ENCODE peak calls at places on chromosomes 16 and 17, in eight cellular contexts. One of them, this sample, is unnamed.

GRCh38 chr17:43200127-43200526 is 11.5 kb upstream of the TMEM106A start:
- DNase-seq in activated naive CD8-positive, alpha-beta T cell treated with anti-CD3 and anti-CD28 coated beads, Interleukin-2, amount 50 U/mL, for 24 hours: no peak
- DNase-seq in effector CD4-positive, alpha-beta T cell: no peak
- DNase-seq in A673: peak
- DNase-seq in activated naive CD4-positive, alpha-beta T cell treated with Interleukin-2 at 50 U/mL for 16 hours: no peak
- DNase-seq in stimulated activated CD8-positive, alpha-beta memory T cell treated with anti-CD3 and anti-CD28 coated beads, Interleukin-7, amount 100 ng/mL, for 1 hour: no peak
- DNase-seq in stimulated activated CD4-positive, alpha-beta T cell treated with anti-CD3 and anti-CD28 coated beads, Interleukin-4, amount 100 ng/mL, for 4 hours: no peak
- DNase-seq in MM.1S: no peak
- DNase-seq in this sample: no peak

GRCh38 chr17:62916684-62917571 is 49.1 kb upstream of the TANC2 start:
- DNase-seq in A673: no peak
- DNase-seq in effector CD4-positive, alpha-beta T cell: no peak
- DNase-seq in stimulated activated CD4-positive, alpha-beta T cell treated with anti-CD3 and anti-CD28 coated beads, Interleukin-4, amount 100 ng/mL, for 4 hours: no peak
- DNase-seq in activated naive CD8-positive, alpha-beta T cell treated with anti-CD3 and anti-CD28 coated beads, Interleukin-2, amount 50 U/mL, for 24 hours: no peak
- DNase-seq in MM.1S: no peak
- DNase-seq in activated naive CD4-positive, alpha-beta T cell treated with Interleukin-2 at 50 U/mL for 16 hours: no peak
- DNase-seq in stimulated activated CD8-positive, alpha-beta memory T cell treated with anti-CD3 and anti-CD28 coated beads, Interleukin-7, amount 100 ng/mL, for 1 hour: no peak
- DNase-seq in this sample: no peak

GRCh38 chr17:327296-327695 is 25.3 kb downstream of the RPH3AL start:
- DNase-seq in stimulated activated CD4-positive, alpha-beta T cell treated with anti-CD3 and anti-CD28 coated beads, Interleukin-4, amount 100 ng/mL, for 4 hours: no peak
- DNase-seq in activated naive CD8-positive, alpha-beta T cell treated with anti-CD3 and anti-CD28 coated beads, Interleukin-2, amount 50 U/mL, for 24 hours: no peak
- DNase-seq in A673: no peak
- DNase-seq in stimulated activated CD8-positive, alpha-beta memory T cell treated with anti-CD3 and anti-CD28 coated beads, Interleukin-7, amount 100 ng/mL, for 1 hour: no peak
- DNase-seq in activated naive CD4-positive, alpha-beta T cell treated with Interleukin-2 at 50 U/mL for 16 hours: no peak
- DNase-seq in effector CD4-positive, alpha-beta T cell: no peak
- DNase-seq in MM.1S: no peak
- DNase-seq in this sample: no peak

GRCh38 chr17:76578376-76578775 is 7.3 kb downstream of the ST6GALNAC2 start:
- DNase-seq in activated naive CD8-positive, alpha-beta T cell treated with anti-CD3 and anti-CD28 coated beads, Interleukin-2, amount 50 U/mL, for 24 hours: no peak
- DNase-seq in A673: no peak
- DNase-seq in stimulated activated CD4-positive, alpha-beta T cell treated with anti-CD3 and anti-CD28 coated beads, Interleukin-4, amount 100 ng/mL, for 4 hours: no peak
- DNase-seq in effector CD4-positive, alpha-beta T cell: no peak
- DNase-seq in MM.1S: no peak
- DNase-seq in activated naive CD4-positive, alpha-beta T cell treated with Interleukin-2 at 50 U/mL for 16 hours: no peak
- DNase-seq in stimulated activated CD8-positive, alpha-beta memory T cell treated with anti-CD3 and anti-CD28 coated beads, Interleukin-7, amount 100 ng/mL, for 1 hour: no peak
- DNase-seq in this sample: no peak

GRCh38 chr17:64320613-64321553 is 57.8 kb upstream of the TEX2 start:
- DNase-seq in activated naive CD4-positive, alpha-beta T cell treated with Interleukin-2 at 50 U/mL for 16 hours: peak
- DNase-seq in effector CD4-positive, alpha-beta T cell: peak
- DNase-seq in A673: peak
- DNase-seq in stimulated activated CD8-positive, alpha-beta memory T cell treated with anti-CD3 and anti-CD28 coated beads, Interleukin-7, amount 100 ng/mL, for 1 hour: peak
- DNase-seq in stimulated activated CD4-positive, alpha-beta T cell treated with anti-CD3 and anti-CD28 coated beads, Interleukin-4, amount 100 ng/mL, for 4 hours: peak
- DNase-seq in activated naive CD8-positive, alpha-beta T cell treated with anti-CD3 and anti-CD28 coated beads, Interleukin-2, amount 50 U/mL, for 24 hours: peak
- DNase-seq in MM.1S: peak
- DNase-seq in this sample: peak

GRCh38 chr16:49469930-49470451 is 96.4 kb downstream of the C16orf78 start:
- DNase-seq in MM.1S: no peak
- DNase-seq in activated naive CD4-positive, alpha-beta T cell treated with Interleukin-2 at 50 U/mL for 16 hours: no peak
- DNase-seq in A673: no peak
- DNase-seq in activated naive CD8-positive, alpha-beta T cell treated with anti-CD3 and anti-CD28 coated beads, Interleukin-2, amount 50 U/mL, for 24 hours: no peak
- DNase-seq in effector CD4-positive, alpha-beta T cell: no peak
- DNase-seq in stimulated activated CD8-positive, alpha-beta memory T cell treated with anti-CD3 and anti-CD28 coated beads, Interleukin-7, amount 100 ng/mL, for 1 hour: no peak
- DNase-seq in stimulated activated CD4-positive, alpha-beta T cell treated with anti-CD3 and anti-CD28 coated beads, Interleukin-4, amount 100 ng/mL, for 4 hours: no peak
- DNase-seq in this sample: no peak

GRCh38 chr16:53510704-53511070 is 7.7 kb upstream of the AKTIP start:
- DNase-seq in MM.1S: no peak
- DNase-seq in activated naive CD4-positive, alpha-beta T cell treated with Interleukin-2 at 50 U/mL for 16 hours: no peak
- DNase-seq in activated naive CD8-positive, alpha-beta T cell treated with anti-CD3 and anti-CD28 coated beads, Interleukin-2, amount 50 U/mL, for 24 hours: no peak
- DNase-seq in A673: no peak
- DNase-seq in effector CD4-positive, alpha-beta T cell: no peak
- DNase-seq in stimulated activated CD4-positive, alpha-beta T cell treated with anti-CD3 and anti-CD28 coated beads, Interleukin-4, amount 100 ng/mL, for 4 hours: no peak
- DNase-seq in stimulated activated CD8-positive, alpha-beta memory T cell treated with anti-CD3 and anti-CD28 coated beads, Interleukin-7, amount 100 ng/mL, for 1 hour: no peak
- DNase-seq in this sample: no peak

GRCh38 chr17:27630607-27631408 is at the start of gene LGALS9:
- DNase-seq in effector CD4-positive, alpha-beta T cell: no peak
- DNase-seq in A673: no peak
- DNase-seq in activated naive CD8-positive, alpha-beta T cell treated with anti-CD3 and anti-CD28 coated beads, Interleukin-2, amount 50 U/mL, for 24 hours: peak
- DNase-seq in stimulated activated CD8-positive, alpha-beta memory T cell treated with anti-CD3 and anti-CD28 coated beads, Interleukin-7, amount 100 ng/mL, for 1 hour: peak
- DNase-seq in MM.1S: no peak
- DNase-seq in stimulated activated CD4-positive, alpha-beta T cell treated with anti-CD3 and anti-CD28 coated beads, Interleukin-4, amount 100 ng/mL, for 4 hours: peak
- DNase-seq in activated naive CD4-positive, alpha-beta T cell treated with Interleukin-2 at 50 U/mL for 16 hours: peak
- DNase-seq in this sample: no peak

GRCh38 chr16:54501797-54502196 is 215.2 kb upstream of the IRX3 start:
- DNase-seq in stimulated activated CD4-positive, alpha-beta T cell treated with anti-CD3 and anti-CD28 coated beads, Interleukin-4, amount 100 ng/mL, for 4 hours: no peak
- DNase-seq in activated naive CD8-positive, alpha-beta T cell treated with anti-CD3 and anti-CD28 coated beads, Interleukin-2, amount 50 U/mL, for 24 hours: no peak
- DNase-seq in stimulated activated CD8-positive, alpha-beta memory T cell treated with anti-CD3 and anti-CD28 coated beads, Interleukin-7, amount 100 ng/mL, for 1 hour: no peak
- DNase-seq in effector CD4-positive, alpha-beta T cell: no peak
- DNase-seq in MM.1S: no peak
- DNase-seq in A673: no peak
- DNase-seq in activated naive CD4-positive, alpha-beta T cell treated with Interleukin-2 at 50 U/mL for 16 hours: no peak
- DNase-seq in this sample: no peak

GRCh38 chr16:85392756-85393673 is 220.1 kb upstream of the GSE1 start:
- DNase-seq in stimulated activated CD4-positive, alpha-beta T cell treated with anti-CD3 and anti-CD28 coated beads, Interleukin-4, amount 100 ng/mL, for 4 hours: no peak
- DNase-seq in MM.1S: no peak
- DNase-seq in stimulated activated CD8-positive, alpha-beta memory T cell treated with anti-CD3 and anti-CD28 coated beads, Interleukin-7, amount 100 ng/mL, for 1 hour: no peak
- DNase-seq in activated naive CD8-positive, alpha-beta T cell treated with anti-CD3 and anti-CD28 coated beads, Interleukin-2, amount 50 U/mL, for 24 hours: no peak
- DNase-seq in A673: no peak
- DNase-seq in effector CD4-positive, alpha-beta T cell: no peak
- DNase-seq in activated naive CD4-positive, alpha-beta T cell treated with Interleukin-2 at 50 U/mL for 16 hours: no peak
- DNase-seq in this sample: no peak

GRCh38 chr16:72092832-72093447 is 480 bp downstream of the TXNL4B start:
- DNase-seq in effector CD4-positive, alpha-beta T cell: no peak
- DNase-seq in stimulated activated CD4-positive, alpha-beta T cell treated with anti-CD3 and anti-CD28 coated beads, Interleukin-4, amount 100 ng/mL, for 4 hours: no peak
- DNase-seq in activated naive CD8-positive, alpha-beta T cell treated with anti-CD3 and anti-CD28 coated beads, Interleukin-2, amount 50 U/mL, for 24 hours: peak
- DNase-seq in A673: peak
- DNase-seq in activated naive CD4-positive, alpha-beta T cell treated with Interleukin-2 at 50 U/mL for 16 hours: no peak
- DNase-seq in MM.1S: peak
- DNase-seq in stimulated activated CD8-positive, alpha-beta memory T cell treated with anti-CD3 and anti-CD28 coated beads, Interleukin-7, amount 100 ng/mL, for 1 hour: no peak
- DNase-seq in this sample: no peak

GRCh38 chr16:12573300-12573699 is 230.4 kb downstream of the CPPED1 start:
- DNase-seq in stimulated activated CD8-positive, alpha-beta memory T cell treated with anti-CD3 and anti-CD28 coated beads, Interleukin-7, amount 100 ng/mL, for 1 hour: no peak
- DNase-seq in activated naive CD8-positive, alpha-beta T cell treated with anti-CD3 and anti-CD28 coated beads, Interleukin-2, amount 50 U/mL, for 24 hours: no peak
- DNase-seq in MM.1S: no peak
- DNase-seq in A673: no peak
- DNase-seq in stimulated activated CD4-positive, alpha-beta T cell treated with anti-CD3 and anti-CD28 coated beads, Interleukin-4, amount 100 ng/mL, for 4 hours: no peak
- DNase-seq in effector CD4-positive, alpha-beta T cell: no peak
- DNase-seq in activated naive CD4-positive, alpha-beta T cell treated with Interleukin-2 at 50 U/mL for 16 hours: no peak
- DNase-seq in this sample: no peak

GRCh38 chr17:76251478-76252039 is 11.3 kb upstream of the RNF157 start:
- DNase-seq in MM.1S: no peak
- DNase-seq in activated naive CD8-positive, alpha-beta T cell treated with anti-CD3 and anti-CD28 coated beads, Interleukin-2, amount 50 U/mL, for 24 hours: no peak
- DNase-seq in activated naive CD4-positive, alpha-beta T cell treated with Interleukin-2 at 50 U/mL for 16 hours: no peak
- DNase-seq in A673: no peak
- DNase-seq in stimulated activated CD8-positive, alpha-beta memory T cell treated with anti-CD3 and anti-CD28 coated beads, Interleukin-7, amount 100 ng/mL, for 1 hour: no peak
- DNase-seq in effector CD4-positive, alpha-beta T cell: no peak
- DNase-seq in stimulated activated CD4-positive, alpha-beta T cell treated with anti-CD3 and anti-CD28 coated beads, Interleukin-4, amount 100 ng/mL, for 4 hours: no peak
- DNase-seq in this sample: no peak

GRCh38 chr17:29086628-29087332 is 43.8 kb downstream of the PIPOX start:
- DNase-seq in stimulated activated CD4-positive, alpha-beta T cell treated with anti-CD3 and anti-CD28 coated beads, Interleukin-4, amount 100 ng/mL, for 4 hours: no peak
- DNase-seq in effector CD4-positive, alpha-beta T cell: no peak
- DNase-seq in stimulated activated CD8-positive, alpha-beta memory T cell treated with anti-CD3 and anti-CD28 coated beads, Interleukin-7, amount 100 ng/mL, for 1 hour: no peak
- DNase-seq in activated naive CD8-positive, alpha-beta T cell treated with anti-CD3 and anti-CD28 coated beads, Interleukin-2, amount 50 U/mL, for 24 hours: no peak
- DNase-seq in activated naive CD4-positive, alpha-beta T cell treated with Interleukin-2 at 50 U/mL for 16 hours: no peak
- DNase-seq in MM.1S: no peak
- DNase-seq in A673: no peak
- DNase-seq in this sample: no peak

GRCh38 chr16:14302031-14302398 is 230.9 kb downstream of the MRTFB start:
- DNase-seq in effector CD4-positive, alpha-beta T cell: no peak
- DNase-seq in activated naive CD4-positive, alpha-beta T cell treated with Interleukin-2 at 50 U/mL for 16 hours: peak
- DNase-seq in MM.1S: peak
- DNase-seq in activated naive CD8-positive, alpha-beta T cell treated with anti-CD3 and anti-CD28 coated beads, Interleukin-2, amount 50 U/mL, for 24 hours: no peak
- DNase-seq in stimulated activated CD8-positive, alpha-beta memory T cell treated with anti-CD3 and anti-CD28 coated beads, Interleukin-7, amount 100 ng/mL, for 1 hour: no peak
- DNase-seq in stimulated activated CD4-positive, alpha-beta T cell treated with anti-CD3 and anti-CD28 coated beads, Interleukin-4, amount 100 ng/mL, for 4 hours: no peak
- DNase-seq in A673: no peak
- DNase-seq in this sample: no peak

GRCh38 chr16:82957212-82957611 is 330.4 kb downstream of the CDH13 start:
- DNase-seq in stimulated activated CD4-positive, alpha-beta T cell treated with anti-CD3 and anti-CD28 coated beads, Interleukin-4, amount 100 ng/mL, for 4 hours: no peak
- DNase-seq in activated naive CD8-positive, alpha-beta T cell treated with anti-CD3 and anti-CD28 coated beads, Interleukin-2, amount 50 U/mL, for 24 hours: no peak
- DNase-seq in A673: no peak
- DNase-seq in effector CD4-positive, alpha-beta T cell: no peak
- DNase-seq in stimulated activated CD8-positive, alpha-beta memory T cell treated with anti-CD3 and anti-CD28 coated beads, Interleukin-7, amount 100 ng/mL, for 1 hour: no peak
- DNase-seq in activated naive CD4-positive, alpha-beta T cell treated with Interleukin-2 at 50 U/mL for 16 hours: no peak
- DNase-seq in MM.1S: no peak
- DNase-seq in this sample: no peak

GRCh38 chr17:40541873-40542561 is 23.3 kb downstream of the CCR7 start:
- DNase-seq in activated naive CD8-positive, alpha-beta T cell treated with anti-CD3 and anti-CD28 coated beads, Interleukin-2, amount 50 U/mL, for 24 hours: peak
- DNase-seq in effector CD4-positive, alpha-beta T cell: no peak
- DNase-seq in stimulated activated CD4-positive, alpha-beta T cell treated with anti-CD3 and anti-CD28 coated beads, Interleukin-4, amount 100 ng/mL, for 4 hours: no peak
- DNase-seq in activated naive CD4-positive, alpha-beta T cell treated with Interleukin-2 at 50 U/mL for 16 hours: no peak
- DNase-seq in MM.1S: no peak
- DNase-seq in stimulated activated CD8-positive, alpha-beta memory T cell treated with anti-CD3 and anti-CD28 coated beads, Interleukin-7, amount 100 ng/mL, for 1 hour: no peak
- DNase-seq in A673: no peak
- DNase-seq in this sample: no peak

GRCh38 chr16:62903961-62904502 is 867.8 kb upstream of the CDH8 start:
- DNase-seq in effector CD4-positive, alpha-beta T cell: no peak
- DNase-seq in activated naive CD4-positive, alpha-beta T cell treated with Interleukin-2 at 50 U/mL for 16 hours: no peak
- DNase-seq in stimulated activated CD4-positive, alpha-beta T cell treated with anti-CD3 and anti-CD28 coated beads, Interleukin-4, amount 100 ng/mL, for 4 hours: no peak
- DNase-seq in activated naive CD8-positive, alpha-beta T cell treated with anti-CD3 and anti-CD28 coated beads, Interleukin-2, amount 50 U/mL, for 24 hours: no peak
- DNase-seq in stimulated activated CD8-positive, alpha-beta memory T cell treated with anti-CD3 and anti-CD28 coated beads, Interleukin-7, amount 100 ng/mL, for 1 hour: no peak
- DNase-seq in MM.1S: no peak
- DNase-seq in A673: no peak
- DNase-seq in this sample: no peak

GRCh38 chr16:70725024-70725911 is 39.4 kb upstream of the MTSS2 start:
- DNase-seq in activated naive CD4-positive, alpha-beta T cell treated with Interleukin-2 at 50 U/mL for 16 hours: no peak
- DNase-seq in MM.1S: no peak
- DNase-seq in A673: no peak
- DNase-seq in effector CD4-positive, alpha-beta T cell: no peak
- DNase-seq in activated naive CD8-positive, alpha-beta T cell treated with anti-CD3 and anti-CD28 coated beads, Interleukin-2, amount 50 U/mL, for 24 hours: no peak
- DNase-seq in stimulated activated CD4-positive, alpha-beta T cell treated with anti-CD3 and anti-CD28 coated beads, Interleukin-4, amount 100 ng/mL, for 4 hours: no peak
- DNase-seq in stimulated activated CD8-positive, alpha-beta memory T cell treated with anti-CD3 and anti-CD28 coated beads, Interleukin-7, amount 100 ng/mL, for 1 hour: no peak
- DNase-seq in this sample: no peak

GRCh38 chr17:38561416-38562214 is 44.1 kb downstream of the SRCIN1 start:
- DNase-seq in A673: no peak
- DNase-seq in effector CD4-positive, alpha-beta T cell: no peak
- DNase-seq in activated naive CD4-positive, alpha-beta T cell treated with Interleukin-2 at 50 U/mL for 16 hours: no peak
- DNase-seq in stimulated activated CD8-positive, alpha-beta memory T cell treated with anti-CD3 and anti-CD28 coated beads, Interleukin-7, amount 100 ng/mL, for 1 hour: no peak
- DNase-seq in activated naive CD8-positive, alpha-beta T cell treated with anti-CD3 and anti-CD28 coated beads, Interleukin-2, amount 50 U/mL, for 24 hours: no peak
- DNase-seq in stimulated activated CD4-positive, alpha-beta T cell treated with anti-CD3 and anti-CD28 coated beads, Interleukin-4, amount 100 ng/mL, for 4 hours: no peak
- DNase-seq in MM.1S: no peak
- DNase-seq in this sample: no peak

GRCh38 chr16:86574646-86575045 is 3.7 kb upstream of the FOXL1 start:
- DNase-seq in activated naive CD4-positive, alpha-beta T cell treated with Interleukin-2 at 50 U/mL for 16 hours: no peak
- DNase-seq in activated naive CD8-positive, alpha-beta T cell treated with anti-CD3 and anti-CD28 coated beads, Interleukin-2, amount 50 U/mL, for 24 hours: no peak
- DNase-seq in stimulated activated CD8-positive, alpha-beta memory T cell treated with anti-CD3 and anti-CD28 coated beads, Interleukin-7, amount 100 ng/mL, for 1 hour: no peak
- DNase-seq in A673: no peak
- DNase-seq in effector CD4-positive, alpha-beta T cell: no peak
- DNase-seq in MM.1S: no peak
- DNase-seq in stimulated activated CD4-positive, alpha-beta T cell treated with anti-CD3 and anti-CD28 coated beads, Interleukin-4, amount 100 ng/mL, for 4 hours: no peak
- DNase-seq in this sample: no peak

GRCh38 chr16:28098171-28098958 is 34.9 kb upstream of the GSG1L start:
- DNase-seq in A673: no peak
- DNase-seq in MM.1S: no peak
- DNase-seq in stimulated activated CD8-positive, alpha-beta memory T cell treated with anti-CD3 and anti-CD28 coated beads, Interleukin-7, amount 100 ng/mL, for 1 hour: no peak
- DNase-seq in effector CD4-positive, alpha-beta T cell: no peak
- DNase-seq in activated naive CD4-positive, alpha-beta T cell treated with Interleukin-2 at 50 U/mL for 16 hours: no peak
- DNase-seq in stimulated activated CD4-positive, alpha-beta T cell treated with anti-CD3 and anti-CD28 coated beads, Interleukin-4, amount 100 ng/mL, for 4 hours: no peak
- DNase-seq in activated naive CD8-positive, alpha-beta T cell treated with anti-CD3 and anti-CD28 coated beads, Interleukin-2, amount 50 U/mL, for 24 hours: no peak
- DNase-seq in this sample: no peak

GRCh38 chr16:82655315-82655714 is 28.5 kb downstream of the CDH13 start:
- DNase-seq in A673: peak
- DNase-seq in stimulated activated CD4-positive, alpha-beta T cell treated with anti-CD3 and anti-CD28 coated beads, Interleukin-4, amount 100 ng/mL, for 4 hours: peak
- DNase-seq in stimulated activated CD8-positive, alpha-beta memory T cell treated with anti-CD3 and anti-CD28 coated beads, Interleukin-7, amount 100 ng/mL, for 1 hour: peak
- DNase-seq in activated naive CD8-positive, alpha-beta T cell treated with anti-CD3 and anti-CD28 coated beads, Interleukin-2, amount 50 U/mL, for 24 hours: peak
- DNase-seq in activated naive CD4-positive, alpha-beta T cell treated with Interleukin-2 at 50 U/mL for 16 hours: peak
- DNase-seq in effector CD4-positive, alpha-beta T cell: peak
- DNase-seq in MM.1S: no peak
- DNase-seq in this sample: no peak

This sample was measured in NCI-H1048.